ENCODE peak calls at places on chromosomes 3 and 15, in five cellular contexts. One of them, this sample, is unnamed.

GRCh38 chr3:38404286-38404685 is 49.4 kb upstream of the ACVR2B start:
- DNase-seq in cardiac muscle cell: peak; percentile 88
- DNase-seq in progenitor cell of endocrine pancreas: no peak
- DNase-seq in cardiac fibroblast: peak; percentile 72
- DNase-seq in GM12878: no peak
- DNase-seq in this sample: no peak

GRCh38 chr3:106268696-106269095 is 399.9 kb upstream of the CBLB start:
- DNase-seq in cardiac muscle cell: no peak
- DNase-seq in progenitor cell of endocrine pancreas: no peak
- DNase-seq in cardiac fibroblast: no peak
- DNase-seq in GM12878: no peak
- DNase-seq in this sample: no peak

GRCh38 chr3:136293279-136293678 is 43.1 kb downstream of the PCCB start:
- DNase-seq in cardiac muscle cell: no peak
- DNase-seq in progenitor cell of endocrine pancreas: no peak
- DNase-seq in cardiac fibroblast: no peak
- DNase-seq in GM12878: no peak
- DNase-seq in this sample: no peak

GRCh38 chr3:79521221-79521848 is 246.5 kb downstream of the ROBO1 start:
- DNase-seq in cardiac muscle cell: peak; percentile 62
- DNase-seq in progenitor cell of endocrine pancreas: no peak
- DNase-seq in cardiac fibroblast: peak; percentile 59
- DNase-seq in GM12878: peak; percentile 5
- DNase-seq in this sample: no peak

GRCh38 chr15:40420793-40421192 is 15.2 kb downstream of the IVD start:
- DNase-seq in cardiac muscle cell: no peak
- DNase-seq in progenitor cell of endocrine pancreas: no peak
- DNase-seq in cardiac fibroblast: no peak
- DNase-seq in GM12878: no peak
- DNase-seq in this sample: no peak

GRCh38 chr3:106302451-106303221 is 433.8 kb upstream of the CBLB start:
- DNase-seq in cardiac muscle cell: no peak
- DNase-seq in progenitor cell of endocrine pancreas: no peak
- DNase-seq in cardiac fibroblast: no peak
- DNase-seq in GM12878: peak; percentile 98
- DNase-seq in this sample: no peak

GRCh38 chr15:40306371-40306770 is 1.4 kb downstream of the PLCB2 start:
- DNase-seq in cardiac muscle cell: no peak
- DNase-seq in progenitor cell of endocrine pancreas: no peak
- DNase-seq in cardiac fibroblast: no peak
- DNase-seq in GM12878: no peak
- DNase-seq in this sample: no peak

GRCh38 chr15:77998592-77998991 is 78.9 kb downstream of the TBC1D2B start:
- DNase-seq in cardiac muscle cell: no peak
- DNase-seq in progenitor cell of endocrine pancreas: no peak
- DNase-seq in cardiac fibroblast: no peak
- DNase-seq in GM12878: no peak
- DNase-seq in this sample: no peak

GRCh38 chr15:74042603-74043424 is 39.5 kb downstream of the GOLGA6A start:
- DNase-seq in cardiac muscle cell: no peak
- DNase-seq in progenitor cell of endocrine pancreas: no peak
- DNase-seq in cardiac fibroblast: no peak
- DNase-seq in GM12878: no peak
- DNase-seq in this sample: no peak

GRCh38 chr15:90836296-90836871 is 32.0 kb upstream of the FURIN start:
- DNase-seq in cardiac muscle cell: peak; percentile 69
- DNase-seq in progenitor cell of endocrine pancreas: no peak
- DNase-seq in cardiac fibroblast: peak; percentile 60
- DNase-seq in GM12878: no peak
- DNase-seq in this sample: no peak

GRCh38 chr3:70233112-70233511 is 79.3 kb downstream of the MDFIC2 start:
- DNase-seq in cardiac muscle cell: no peak
- DNase-seq in progenitor cell of endocrine pancreas: no peak
- DNase-seq in cardiac fibroblast: no peak
- DNase-seq in GM12878: no peak
- DNase-seq in this sample: no peak

DNA sequence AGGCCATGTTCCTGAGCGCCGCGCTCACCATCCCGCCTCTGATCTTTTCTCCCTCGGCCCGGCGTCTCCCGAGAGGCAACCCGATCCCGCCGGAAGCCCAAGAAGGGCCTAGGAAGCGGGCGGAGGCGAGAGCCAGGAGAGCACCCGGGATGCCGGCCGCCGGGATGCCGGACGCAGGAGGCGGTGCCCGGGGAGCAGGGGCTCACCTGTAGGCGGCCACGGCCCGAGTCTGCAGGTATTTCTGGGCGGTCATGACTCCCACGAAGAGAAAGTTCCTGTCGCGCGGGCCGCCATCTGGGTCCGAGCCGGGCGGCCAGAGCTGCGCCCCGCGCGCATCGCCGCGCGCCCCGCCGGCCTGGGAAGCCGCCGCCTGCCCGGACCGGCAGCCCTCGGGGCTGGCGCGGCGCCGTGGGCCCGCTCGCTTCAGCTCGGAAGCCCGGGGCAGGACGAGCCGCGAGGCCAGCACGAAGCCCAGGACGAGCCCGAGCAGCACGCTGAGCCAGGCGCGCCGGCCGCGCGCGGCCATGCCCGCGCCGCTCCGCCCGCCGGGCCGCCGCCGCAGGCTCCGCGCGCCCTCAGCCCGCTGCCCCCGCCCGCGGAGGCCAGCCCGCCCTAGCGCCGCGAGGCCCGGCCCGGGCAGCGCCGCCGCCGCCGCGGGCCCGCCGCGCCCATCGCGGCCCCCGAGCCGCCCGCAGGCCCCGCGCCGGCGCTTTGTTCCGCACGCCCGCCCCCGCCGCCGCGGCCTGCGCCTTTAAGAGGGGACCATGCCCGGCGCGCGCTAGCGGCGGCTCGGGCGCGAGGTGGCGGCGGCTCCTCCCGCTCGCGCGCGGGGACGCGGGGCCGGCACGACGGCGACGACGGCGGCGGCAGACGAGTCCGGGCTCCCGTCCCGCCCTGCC is 668 bp downstream of the CHSY1 start:
- DNase-seq in cardiac muscle cell: peak; percentile 50
- DNase-seq in progenitor cell of endocrine pancreas: peak; percentile 49
- DNase-seq in cardiac fibroblast: no peak
- DNase-seq in GM12878: no peak
- DNase-seq in this sample: peak; percentile 80
- TF ChIP-seq CTCF in cardiac muscle cell: no peak
- TF ChIP-seq CTCF in progenitor cell of endocrine pancreas: no peak
- TF ChIP-seq CTCF in cardiac fibroblast: no peak
- TF ChIP-seq CTCF in GM12878: no peak
- TF ChIP-seq CTCF in this sample: no peak

GRCh38 chr3:190424478-190425439 is 24.9 kb downstream of the TMEM207 start:
- DNase-seq in cardiac muscle cell: peak; percentile 81
- DNase-seq in progenitor cell of endocrine pancreas: peak; percentile 15
- DNase-seq in cardiac fibroblast: peak; percentile 82
- DNase-seq in GM12878: peak; percentile 20
- DNase-seq in this sample: peak; percentile 32

GRCh38 chr3:190424108-190424477 is 25.6 kb downstream of the TMEM207 start:
- DNase-seq in cardiac muscle cell: no peak
- DNase-seq in progenitor cell of endocrine pancreas: no peak
- DNase-seq in cardiac fibroblast: no peak
- DNase-seq in GM12878: no peak
- DNase-seq in this sample: no peak

GRCh38 chr3:190429681-190430080 is 20.0 kb downstream of the TMEM207 start:
- DNase-seq in cardiac muscle cell: peak; percentile 23
- DNase-seq in progenitor cell of endocrine pancreas: no peak
- DNase-seq in cardiac fibroblast: peak; percentile 7
- DNase-seq in GM12878: no peak
- DNase-seq in this sample: no peak

GRCh38 chr3:190427108-190427507 is 22.6 kb downstream of the TMEM207 start:
- DNase-seq in cardiac muscle cell: no peak
- DNase-seq in progenitor cell of endocrine pancreas: no peak
- DNase-seq in cardiac fibroblast: no peak
- DNase-seq in GM12878: no peak
- DNase-seq in this sample: no peak

GRCh38 chr3:190425833-190426232 is 23.9 kb downstream of the TMEM207 start:
- DNase-seq in cardiac muscle cell: no peak
- DNase-seq in progenitor cell of endocrine pancreas: no peak
- DNase-seq in cardiac fibroblast: no peak
- DNase-seq in GM12878: no peak
- DNase-seq in this sample: no peak
- TF ChIP-seq CTCF in cardiac muscle cell: no peak
- TF ChIP-seq CTCF in progenitor cell of endocrine pancreas: no peak
- TF ChIP-seq CTCF in cardiac fibroblast: no peak
- TF ChIP-seq CTCF in GM12878: no peak
- TF ChIP-seq CTCF in this sample: no peak

DNA sequence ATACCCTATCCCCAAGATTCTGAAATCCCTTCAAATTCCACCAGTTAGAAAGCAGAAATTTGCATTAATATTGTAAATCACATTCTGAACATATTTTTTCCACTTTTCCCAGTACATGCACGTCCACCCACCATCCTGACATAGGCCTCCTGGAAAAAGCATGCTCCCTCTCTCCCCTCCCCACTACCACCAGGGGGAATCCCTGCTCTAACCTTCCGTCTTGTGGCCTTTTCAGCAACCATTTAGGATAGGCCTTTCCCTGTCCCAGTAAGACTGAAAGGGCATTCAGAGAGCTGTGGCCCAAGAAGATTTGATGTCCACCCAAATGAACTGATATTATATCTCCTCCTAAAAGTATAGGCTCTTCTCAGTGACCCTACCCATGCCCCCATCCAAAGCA is 182.1 kb downstream of the ARRDC4 start:
- DNase-seq in cardiac muscle cell: no peak
- DNase-seq in progenitor cell of endocrine pancreas: no peak
- DNase-seq in cardiac fibroblast: no peak
- DNase-seq in GM12878: no peak
- DNase-seq in this sample: no peak
- TF ChIP-seq CTCF in cardiac muscle cell: no peak
- TF ChIP-seq CTCF in progenitor cell of endocrine pancreas: no peak
- TF ChIP-seq CTCF in cardiac fibroblast: no peak
- TF ChIP-seq CTCF in GM12878: no peak
- TF ChIP-seq CTCF in this sample: no peak

GRCh38 chr3:168094877-168095610 is 680 bp downstream of the GOLIM4 start:
- DNase-seq in cardiac muscle cell: peak; percentile 69
- DNase-seq in progenitor cell of endocrine pancreas: peak; percentile 12
- DNase-seq in cardiac fibroblast: peak; percentile 65
- DNase-seq in GM12878: peak; percentile 30
- DNase-seq in this sample: no peak
- TF ChIP-seq CTCF in cardiac muscle cell: peak; percentile 25
- TF ChIP-seq CTCF in progenitor cell of endocrine pancreas: peak; percentile 37
- TF ChIP-seq CTCF in cardiac fibroblast: peak; percentile 40
- TF ChIP-seq CTCF in GM12878: peak; percentile 23
- TF ChIP-seq CTCF in this sample: peak; percentile 4

DNA sequence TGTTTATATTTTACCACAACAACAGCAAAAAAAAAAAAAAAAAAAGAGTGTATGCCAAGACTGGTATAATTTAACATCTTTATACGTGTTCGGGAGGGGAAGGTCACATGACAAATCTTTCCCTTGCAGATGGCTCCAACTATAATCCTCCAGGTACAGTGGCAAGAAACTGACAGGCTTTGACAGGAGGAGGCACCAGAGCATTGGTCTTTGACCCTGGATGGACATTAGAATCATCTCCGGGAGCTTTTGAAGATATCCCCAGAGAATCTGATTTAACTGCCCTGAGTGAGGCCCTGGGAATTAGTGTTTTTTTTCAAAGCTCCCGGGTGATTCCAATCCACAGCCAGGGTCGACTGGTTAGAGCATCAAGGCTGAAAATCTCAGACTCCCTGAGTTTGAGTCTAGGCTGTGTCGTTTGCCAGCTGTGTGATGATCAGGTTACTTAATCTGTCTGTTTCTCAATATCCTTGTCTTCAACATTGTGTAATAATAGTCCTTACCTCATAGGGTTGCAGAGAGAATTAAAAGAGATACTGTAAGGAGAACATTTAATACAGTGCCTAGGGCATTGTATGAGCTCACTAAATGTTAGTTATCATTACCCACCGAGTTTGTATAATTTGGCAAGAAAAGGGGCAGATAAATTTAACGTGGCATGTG is 8.9 kb upstream of the SEMA5B start:
- DNase-seq in cardiac muscle cell: peak; percentile 83
- DNase-seq in progenitor cell of endocrine pancreas: no peak
- DNase-seq in cardiac fibroblast: peak; percentile 76
- DNase-seq in GM12878: no peak
- DNase-seq in this sample: no peak
- TF ChIP-seq CTCF in cardiac muscle cell: no peak
- TF ChIP-seq CTCF in progenitor cell of endocrine pancreas: no peak
- TF ChIP-seq CTCF in cardiac fibroblast: no peak
- TF ChIP-seq CTCF in GM12878: no peak
- TF ChIP-seq CTCF in this sample: no peak

GRCh38 chr3:166902374-166902773 is 477.7 kb downstream of the ZBBX start:
- DNase-seq in cardiac muscle cell: no peak
- DNase-seq in progenitor cell of endocrine pancreas: no peak
- DNase-seq in cardiac fibroblast: no peak
- DNase-seq in GM12878: no peak
- DNase-seq in this sample: no peak
- TF ChIP-seq CTCF in cardiac muscle cell: no peak
- TF ChIP-seq CTCF in progenitor cell of endocrine pancreas: peak; percentile 12
- TF ChIP-seq CTCF in cardiac fibroblast: no peak
- TF ChIP-seq CTCF in GM12878: no peak
- TF ChIP-seq CTCF in this sample: no peak

GRCh38 chr3:138331143-138331894 is 1.7 kb upstream of the NME9 start:
- DNase-seq in cardiac muscle cell: peak; percentile 24
- DNase-seq in progenitor cell of endocrine pancreas: no peak
- DNase-seq in cardiac fibroblast: peak; percentile 24
- DNase-seq in GM12878: no peak
- DNase-seq in this sample: no peak
- TF ChIP-seq CTCF in cardiac muscle cell: no peak
- TF ChIP-seq CTCF in progenitor cell of endocrine pancreas: no peak
- TF ChIP-seq CTCF in cardiac fibroblast: peak; percentile 17
- TF ChIP-seq CTCF in GM12878: peak; percentile 7
- TF ChIP-seq CTCF in this sample: no peak